ENCODE peak calls at places on chromosomes 12 and 14, in five cellular contexts. Z is A673, A is right cardiac atrium, O is tibial artery, T is MM.1S. S is an unnamed sample.
A peak's percentile ranks its signal among the peaks of the same experiment; 100 is the strongest.

GRCh38 chr14:35366048-35366428 is 38.5 kb downstream of the NFKBIA start:
- DNase-seq in Z (no peak), A (peak; percentile 52), O (no peak), T (no peak), S (peak; percentile 83)

GRCh38 chr14:96783306-96784224 is 13.6 kb upstream of the VRK1 start:
- DNase-seq in Z (no peak), A (no peak), O (no peak), T (no peak), S (no peak)

GRCh38 chr14:61750708-61751474 is 11.3 kb upstream of the SNAPC1 start:
- DNase-seq in Z (peak; percentile 87), A (peak; percentile 90), O (peak; percentile 88), T (peak; percentile 77), S (peak; percentile 95)

GRCh38 chr12:74980510-74980909 is 229.1 kb downstream of the KCNC2 start:
- DNase-seq in Z (peak; percentile 26), A (no peak), O (no peak), T (no peak), S (no peak)

GRCh38 chr12:117293510-117293909 is 67.9 kb downstream of the NOS1 start:
- DNase-seq in Z (no peak), A (no peak), O (no peak), T (no peak), S (no peak)

GRCh38 chr12:6752181-6752930 is 585 bp downstream of the MLF2 start:
- DNase-seq in Z (peak; percentile 55), A (no peak), O (peak; percentile 50), T (no peak), S (no peak)

GRCh38 chr12:112964067-112964670 is 14.2 kb upstream of the OAS2 start:
- DNase-seq in Z (no peak), A (no peak), O (no peak), T (no peak), S (no peak)

GRCh38 chr14:32224731-32225377 is 21.8 kb upstream of the RNU6-8 start:
- DNase-seq in Z (peak; percentile 54), A (no peak), O (no peak), T (no peak), S (peak; percentile 52)

GRCh38 chr14:27573018-27573417 is 975.2 kb upstream of the NOVA1 start:
- DNase-seq in Z (no peak), A (no peak), O (no peak), T (no peak), S (no peak)

GRCh38 chr12:2868986-2869385 is 8.0 kb downstream of the FOXM1 start:
- DNase-seq in Z (no peak), A (no peak), O (no peak), T (no peak), S (no peak)

GRCh38 chr14:54719406-54719805 is 152.5 kb downstream of the SAMD4A start:
- DNase-seq in Z (no peak), A (no peak), O (no peak), T (no peak), S (no peak)

GRCh38 chr14:101980700-101981099 is 16.3 kb downstream of the DYNC1H1 start:
- DNase-seq in Z (peak; percentile 21), A (peak; percentile 49), O (peak; percentile 85), T (no peak), S (no peak)

GRCh38 chr12:27572486-27573255 is 48.7 kb downstream of the PPFIBP1 start:
- DNase-seq in Z (no peak), A (no peak), O (no peak), T (no peak), S (no peak)
- H3K4me1 ChIP-seq in Z (peaks cover 5% of the 10 kb centered on the region), A (peaks cover 6% of the 10 kb centered on the region), O (peaks cover 10% of the 10 kb centered on the region), T (no peaks in the 10 kb centered on the region), S (peaks cover 4% of the 10 kb centered on the region)

DNA sequence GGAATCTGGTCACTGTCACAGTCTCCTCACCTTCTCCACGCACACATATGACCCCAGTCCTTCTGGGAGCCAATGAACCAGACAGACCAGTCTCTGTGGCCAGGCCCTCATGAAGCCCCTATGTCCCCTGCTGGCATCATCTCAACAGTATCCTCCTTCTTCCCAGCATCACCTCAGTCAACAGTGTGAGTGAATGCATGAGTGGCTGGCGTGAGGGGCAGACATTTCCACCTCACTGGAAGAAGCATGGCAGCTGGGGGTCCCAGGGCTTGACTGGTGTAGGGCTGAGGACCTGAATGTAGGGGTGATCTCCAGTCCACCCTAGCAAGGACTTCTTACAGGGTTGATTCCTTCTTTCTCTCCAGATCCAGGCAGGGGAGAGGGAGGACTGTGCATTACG is 1.8 kb downstream of the MAP3K12 start:
- DNase-seq in Z (no peak), A (no peak), O (no peak), T (no peak), S (peak; percentile 48)
- H3K4me1 ChIP-seq in Z (peaks cover 33% of the 10 kb centered on the region), A (peaks cover 9% of the 10 kb centered on the region), O (peaks cover 47% of the 10 kb centered on the region), T (peaks cover 25% of the 10 kb centered on the region), S (peaks cover 27% of the 10 kb centered on the region)

DNA sequence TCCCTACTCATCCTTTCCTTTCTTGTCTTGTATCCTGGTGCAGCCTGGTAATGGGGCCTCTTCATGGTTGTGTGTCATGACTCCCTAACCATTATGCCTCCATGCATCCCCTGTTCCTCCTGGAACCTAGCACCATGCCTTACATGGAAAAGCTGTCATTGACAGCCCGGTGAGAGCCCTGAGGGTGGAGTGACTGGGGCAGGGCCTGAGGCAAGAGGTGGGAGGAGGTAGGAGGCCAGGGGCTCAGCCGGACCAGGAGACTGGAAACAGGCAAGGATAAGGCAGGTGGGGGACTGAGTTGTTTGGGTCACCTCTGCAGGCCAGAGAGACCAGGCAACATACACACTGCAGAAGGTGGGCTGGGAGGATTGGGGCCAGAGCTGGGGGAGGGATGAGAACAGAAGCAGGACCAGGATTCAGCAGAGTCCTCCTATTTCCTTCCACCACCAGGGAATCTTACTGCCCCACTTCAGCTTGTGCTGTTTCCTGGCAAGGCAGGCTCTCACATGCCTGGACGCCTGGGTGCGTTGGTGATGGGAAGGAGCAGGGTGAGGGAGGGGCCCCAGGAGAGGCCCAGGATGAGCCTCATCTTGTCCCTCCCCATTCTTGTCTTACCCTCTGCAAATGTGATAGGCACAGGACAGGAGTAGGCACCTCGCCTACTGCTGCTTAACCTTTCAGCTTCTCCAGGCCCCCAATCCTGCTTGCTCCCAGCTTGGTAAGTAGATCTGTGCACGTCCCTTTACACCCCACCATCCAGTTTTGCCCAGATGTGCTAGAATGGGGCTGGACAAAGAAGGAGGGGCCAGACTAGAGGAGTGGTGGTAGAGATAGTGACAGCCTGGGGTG is at the start of gene LTB4R2:
- DNase-seq in Z (no peak), A (no peak), O (no peak), T (no peak), S (no peak)
- H3K4me1 ChIP-seq in Z (peaks cover 13% of the 10 kb centered on the region), A (peaks cover 6% of the 10 kb centered on the region), O (peaks cover 29% of the 10 kb centered on the region), T (peaks cover 24% of the 10 kb centered on the region), S (peaks cover 38% of the 10 kb centered on the region)

GRCh38 chr12:25877446-25877845 is 81.0 kb upstream of the RASSF8 start:
- DNase-seq in Z (no peak), A (no peak), O (no peak), T (no peak), S (no peak)

GRCh38 chr12:25872137-25872536 is 86.3 kb upstream of the RASSF8 start:
- DNase-seq in Z (no peak), A (no peak), O (no peak), T (no peak), S (no peak)

GRCh38 chr12:25876383-25877045 is 82.0 kb upstream of the RASSF8 start:
- DNase-seq in Z (no peak), A (no peak), O (no peak), T (no peak), S (no peak)

GRCh38 chr12:25875661-25876060 is 82.8 kb upstream of the RASSF8 start:
- DNase-seq in Z (no peak), A (no peak), O (no peak), T (no peak), S (no peak)
- H3K4me1 ChIP-seq in Z (no peaks in the 10 kb centered on the region), A (no peaks in the 10 kb centered on the region), O (no peaks in the 10 kb centered on the region), T (no peaks in the 10 kb centered on the region), S (no peaks in the 10 kb centered on the region)

GRCh38 chr12:45863332-45863731 is 127.0 kb downstream of the SCAF11 start:
- DNase-seq in Z (no peak), A (no peak), O (no peak), T (no peak), S (no peak)
- H3K4me1 ChIP-seq in Z (no peaks in the 10 kb centered on the region), A (no peaks in the 10 kb centered on the region), O (no peaks in the 10 kb centered on the region), T (no peaks in the 10 kb centered on the region), S (no peaks in the 10 kb centered on the region)